ENCODE peak calls at places on chromosomes 4 and X, in seven cellular contexts. A is A549; B is heart left ventricle; I is left ventricle myocardium inferior; Q is CD4-positive, alpha-beta memory T cell; F is right lobe of liver; U is gastrocnemius medialis. J is an unnamed sample. For H3K4me1, the result is how much of the 10 kb centered on the place peaks cover.

GRCh38 chr4:139452000-139452399 is 1.9 kb upstream of the RAB33B start:
- DNase-seq in A (no peak), B (no peak), I (no peak), Q (no peak), F (no peak), U (no peak), J (no peak)

GRCh38 chr4:101328063-101328602 is 19.2 kb downstream of the PPP3CA start:
- DNase-seq in A (no peak), B (no peak), I (no peak), Q (peak), F (no peak), U (no peak), J (no peak)

GRCh38 chr4:74230902-74231499 is 73.1 kb downstream of the MTHFD2L start:
- DNase-seq in A (peak), B (peak), I (no peak), Q (no peak), F (no peak), U (no peak), J (no peak)

GRCh38 chr4:94455081-94455480 is 3.3 kb downstream of the PDLIM5 start:
- DNase-seq in A (peak), B (peak), I (peak), Q (no peak), F (peak), U (peak), J (no peak)

GRCh38 chr4:173301518-173302201 is 32.5 kb downstream of the HMGB2 start:
- DNase-seq in A (peak), B (no peak), I (no peak), Q (peak), F (no peak), U (no peak), J (peak)

GRCh38 chr4:100462206-100462605 is 55.6 kb downstream of the EMCN start:
- DNase-seq in A (peak), B (no peak), I (no peak), Q (no peak), F (no peak), U (no peak), J (no peak)

GRCh38 chrX:130176354-130176776 is 4.6 kb downstream of the RAB33A start:
- DNase-seq in A (no peak), B (no peak), I (no peak), Q (no peak), F (no peak), U (no peak), J (no peak)

GRCh38 chr4:107037188-107037587 is 1.1 kb upstream of the DKK2 start:
- DNase-seq in A (no peak), B (no peak), I (no peak), Q (no peak), F (peak), U (peak), J (peak)

GRCh38 chrX:108735087-108735679 is 1.2 kb downstream of the IRS4 start:
- DNase-seq in A (peak), B (no peak), I (no peak), Q (no peak), F (no peak), U (no peak), J (peak)

GRCh38 chrX:70907900-70908299 is 611 bp downstream of the TEX11 start:
- DNase-seq in A (peak), B (no peak), I (no peak), Q (no peak), F (no peak), U (no peak), J (no peak)

GRCh38 chr4:23750125-23750524 is 139.7 kb downstream of the PPARGC1A start:
- DNase-seq in A (no peak), B (no peak), I (no peak), Q (no peak), F (no peak), U (no peak), J (no peak)

GRCh38 chr4:87974856-87975462 is 555 bp upstream of the SPP1 start:
- DNase-seq in A (peak), B (no peak), I (no peak), Q (no peak), F (peak), U (no peak), J (no peak)

GRCh38 chr4:152486414-152487389 is 49.2 kb downstream of the FBXW7 start:
- DNase-seq in A (peak), B (no peak), I (no peak), Q (no peak), F (no peak), U (no peak), J (no peak)

GRCh38 chr4:5573965-5574364 is 134.4 kb downstream of the EVC2 start:
- DNase-seq in A (no peak), B (no peak), I (no peak), Q (no peak), F (no peak), U (no peak), J (no peak)

GRCh38 chr4:108116423-108117168 is 52.1 kb downstream of the LEF1 start:
- DNase-seq in A (no peak), B (no peak), I (no peak), Q (peak), F (no peak), U (no peak), J (no peak)

GRCh38 chrX:15471016-15471415 is 22.1 kb downstream of the PIR start:
- DNase-seq in A (peak), B (peak), I (peak), Q (peak), F (peak), U (peak), J (peak)

GRCh38 chr4:141134051-141134450 is 782 bp upstream of the RNF150 start:
- DNase-seq in A (no peak), B (no peak), I (no peak), Q (no peak), F (no peak), U (no peak), J (no peak)

GRCh38 chr4:89023140-89023539 is 33.8 kb downstream of the FAM13A start:
- DNase-seq in A (no peak), B (no peak), I (no peak), Q (no peak), F (no peak), U (no peak), J (no peak)

GRCh38 chr4:96166806-96167205 is 326.9 kb downstream of the PDHA2 start:
- DNase-seq in A (no peak), B (no peak), I (no peak), Q (no peak), F (no peak), U (no peak), J (no peak)

GRCh38 chrX:1246816-1247215 is 21.8 kb upstream of the CSF2RA start:
- DNase-seq in A (peak), B (peak), I (peak), Q (peak), F (peak), U (peak), J (peak)

GRCh38 chr4:73021634-73022033 is 47.9 kb downstream of the COX18 start:
- DNase-seq in A (peak), B (no peak), I (no peak), Q (no peak), F (no peak), U (no peak), J (peak)

GRCh38 chr4:83124079-83124780 is 9.7 kb upstream of the PLAC8 start:
- DNase-seq in A (no peak), B (no peak), I (no peak), Q (no peak), F (no peak), U (no peak), J (no peak)

GRCh38 chr4:4575284-4576211 is 33.7 kb upstream of the STX18 start:
- DNase-seq in A (peak), B (peak), I (peak), Q (peak), F (peak), U (peak), J (no peak)

GRCh38 chrX:140710710-140711109 is 1.2 kb downstream of the LINC00632 start:
- DNase-seq in A (no peak), B (no peak), I (no peak), Q (no peak), F (no peak), U (no peak), J (peak)

GRCh38 chr4:37864786-37865185 is 26.1 kb upstream of the TBC1D1 start:
- DNase-seq in A (no peak), B (no peak), I (no peak), Q (no peak), F (no peak), U (no peak), J (no peak)

GRCh38 chr4:94533405-94534223 is 81.9 kb downstream of the PDLIM5 start:
- DNase-seq in A (no peak), B (no peak), I (no peak), Q (no peak), F (no peak), U (no peak), J (peak)

GRCh38 chr4:128600996-128601857 is 208.3 kb upstream of the JADE1 start:
- DNase-seq in A (peak), B (peak), I (peak), Q (no peak), F (peak), U (peak), J (peak)
- H3K4me1 ChIP-seq in A (half or more), B (under half), I (under half), Q (under half), F (under half), U (under half), J (under half)

GRCh38 chr4:189786447-189786846 is 154.2 kb upstream of the FRG1 start:
- DNase-seq in A (no peak), B (no peak), I (no peak), Q (no peak), F (no peak), U (no peak), J (no peak)
- H3K4me1 ChIP-seq in A (under half), B (under half), I (under half), Q (under half), F (under half), U (under half), J (under half)

DNA sequence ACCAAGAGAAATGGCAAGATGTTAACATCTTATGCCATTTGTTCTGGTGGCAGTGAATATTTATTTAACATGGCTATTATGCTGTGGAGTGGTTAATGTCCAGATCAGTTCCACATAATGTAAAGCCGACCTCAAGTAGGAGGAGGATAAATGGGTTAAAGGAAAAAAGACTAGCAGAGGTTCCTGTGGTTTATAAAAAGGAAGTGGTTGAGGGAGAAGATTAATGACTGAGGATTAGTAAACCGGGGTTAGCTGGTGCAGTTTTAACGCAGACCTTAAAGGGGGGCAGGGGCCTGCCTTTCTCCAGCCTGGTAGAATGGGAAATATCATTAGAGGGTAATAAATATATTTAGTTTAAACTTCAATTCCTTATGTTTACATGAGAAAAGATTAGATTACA is 124.3 kb upstream of the LIMCH1 start:
- DNase-seq in A (no peak), B (no peak), I (no peak), Q (no peak), F (no peak), U (no peak), J (peak)
- H3K4me1 ChIP-seq in A (half or more), B (under half), I (half or more), Q (under half), F (under half), U (half or more), J (under half)

GRCh38 chr4:41853973-41854372 is 81.3 kb upstream of the TMEM33 start:
- DNase-seq in A (peak), B (no peak), I (no peak), Q (no peak), F (no peak), U (no peak), J (no peak)
- H3K4me1 ChIP-seq in A (under half), B (under half), I (under half), Q (under half), F (under half), U (under half), J (under half)

DNA sequence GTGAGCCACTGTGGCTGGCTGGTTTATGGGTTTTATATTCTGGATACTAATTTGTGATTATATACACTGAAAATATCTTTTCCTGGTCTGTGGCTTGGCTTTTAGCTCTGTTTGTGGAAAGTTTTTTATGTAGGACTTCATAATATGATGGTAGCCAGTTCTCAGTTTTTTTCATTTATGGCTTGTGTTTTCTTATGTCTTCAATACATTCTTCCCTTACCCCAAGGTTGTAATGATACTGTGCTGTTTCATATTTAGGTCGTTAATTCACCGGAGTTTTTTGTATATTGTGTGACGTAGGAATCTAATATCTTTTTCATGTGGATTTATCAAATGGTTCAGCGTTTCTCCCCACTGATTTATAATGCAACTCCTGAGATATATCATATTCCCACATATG is 6.6 kb downstream of the ZFX start:
- DNase-seq in A (no peak), B (no peak), I (no peak), Q (no peak), F (no peak), U (no peak), J (no peak)
- H3K4me1 ChIP-seq in A (half or more), B (under half), I (half or more), Q (half or more), F (under half), U (under half), J (under half)

GRCh38 chr4:53014881-53015280 is 152.8 kb downstream of the RASL11B start:
- DNase-seq in A (no peak), B (no peak), I (no peak), Q (no peak), F (no peak), U (no peak), J (no peak)

GRCh38 chr4:53012738-53013137 is 150.6 kb downstream of the RASL11B start:
- DNase-seq in A (no peak), B (no peak), I (no peak), Q (peak), F (no peak), U (no peak), J (no peak)

GRCh38 chr4:53015681-53016080 is 153.6 kb downstream of the RASL11B start:
- DNase-seq in A (peak), B (no peak), I (no peak), Q (no peak), F (no peak), U (no peak), J (peak)

GRCh38 chr4:53014368-53014767 is 152.3 kb downstream of the RASL11B start:
- DNase-seq in A (no peak), B (no peak), I (no peak), Q (no peak), F (no peak), U (no peak), J (no peak)

GRCh38 chr4:53013873-53014272 is 151.8 kb downstream of the RASL11B start:
- DNase-seq in A (no peak), B (no peak), I (no peak), Q (no peak), F (no peak), U (no peak), J (no peak)
- H3K4me1 ChIP-seq in A (under half), B (under half), I (half or more), Q (under half), F (under half), U (under half), J (under half)

GRCh38 chr4:105808030-105808429 is 87.2 kb upstream of the NPNT start:
- DNase-seq in A (no peak), B (no peak), I (no peak), Q (no peak), F (no peak), U (no peak), J (no peak)
- H3K4me1 ChIP-seq in A (under half), B (under half), I (under half), Q (under half), F (under half), U (under half), J (under half)

J was measured in HAP-1.